ENCODE peak calls at places on chromosomes 6 and 20, in seven cellular contexts. M is mucosa of gallbladder, A is cardiac muscle cell, T is A549, B is aorta, V is nucleus accumbens, C is hepatic stellate cell. W is an unnamed sample.

GRCh38 chr20:21968486-21968885 is 263.0 kb downstream of the PAX1 start:
- DNase-seq in M (no peak), A (no peak), T (no peak), B (no peak), V (no peak), C (no peak), W (no peak)

GRCh38 chr20:54004397-54004940 is 65.9 kb downstream of the BCAS1 start:
- DNase-seq in M (no peak), A (no peak), T (no peak), B (no peak), V (no peak), C (no peak), W (no peak)

GRCh38 chr6:42260972-42261371 is 43.3 kb upstream of the MRPS10 start:
- DNase-seq in M (no peak), A (peak), T (peak), B (no peak), V (no peak), C (no peak), W (no peak)

GRCh38 chr6:13285705-13286104 is 42.6 kb downstream of the TBC1D7 start:
- DNase-seq in M (no peak), A (no peak), T (no peak), B (no peak), V (no peak), C (no peak), W (no peak)

GRCh38 chr6:166394036-166394892 is 11.5 kb upstream of the MPC1 start:
- DNase-seq in M (no peak), A (no peak), T (no peak), B (no peak), V (no peak), C (no peak), W (no peak)

GRCh38 chr20:62359491-62360121 is 7.5 kb downstream of the LAMA5 start:
- DNase-seq in M (no peak), A (no peak), T (no peak), B (peak), V (no peak), C (peak), W (no peak)

GRCh38 chr6:8027965-8028651 is 36.1 kb downstream of the BLOC1S5 start:
- DNase-seq in M (no peak), A (no peak), T (no peak), B (no peak), V (no peak), C (peak), W (no peak)

GRCh38 chr6:158086706-158087518 is 81.2 kb downstream of the SERAC1 start:
- DNase-seq in M (peak), A (no peak), T (no peak), B (peak), V (no peak), C (no peak), W (no peak)

GRCh38 chr6:74177496-74177895 is 481.5 kb downstream of the CD109 start:
- DNase-seq in M (no peak), A (no peak), T (no peak), B (no peak), V (no peak), C (peak), W (no peak)

GRCh38 chr6:14861491-14861943 is 384.4 kb upstream of the JARID2 start:
- DNase-seq in M (no peak), A (no peak), T (no peak), B (no peak), V (no peak), C (no peak), W (no peak)

GRCh38 chr6:112618796-112619195 is 271.7 kb downstream of the RFPL4B start:
- DNase-seq in M (no peak), A (peak), T (no peak), B (no peak), V (no peak), C (no peak), W (no peak)

GRCh38 chr20:59403261-59403961 is 103.0 kb downstream of the EDN3 start:
- DNase-seq in M (peak), A (peak), T (peak), B (no peak), V (no peak), C (peak), W (peak)